ENCODE peak calls at places on chromosomes 3 and 15, in ten cellular contexts. M, I, H, F, T, C, N, X, W and R are unnamed samples.

GRCh38 chr3:184417619-184418327 is 37.9 kb downstream of the CHRD start:
- DNase-seq in M (peak), I (peak), H (peak), F (peak), T (peak), C (peak), N (peak), X (peak), W (peak), R (peak)

GRCh38 chr3:63470745-63471144 is 181.7 kb upstream of the SNTN start:
- DNase-seq in M (no peak), I (no peak), H (no peak), F (no peak), T (no peak), C (no peak), N (no peak), X (no peak), W (no peak), R (no peak)

GRCh38 chr3:120642368-120642948 is 39.6 kb downstream of the HGD start:
- DNase-seq in M (no peak), I (no peak), H (no peak), F (no peak), T (no peak), C (no peak), N (peak), X (peak), W (peak), R (peak)

GRCh38 chr3:48367201-48367600 is 4.8 kb upstream of the FBXW12 start:
- DNase-seq in M (no peak), I (peak), H (no peak), F (no peak), T (no peak), C (no peak), N (no peak), X (no peak), W (peak), R (no peak)

GRCh38 chr3:142586803-142587406 is 8.4 kb upstream of the ATR start:
- DNase-seq in M (peak), I (no peak), H (no peak), F (no peak), T (peak), C (peak), N (no peak), X (peak), W (peak), R (no peak)

GRCh38 chr3:43178891-43179366 is 73.0 kb upstream of the POMGNT2 start:
- DNase-seq in M (no peak), I (no peak), H (no peak), F (no peak), T (no peak), C (no peak), N (no peak), X (peak), W (peak), R (no peak)

GRCh38 chr15:93566777-93567176 is 477.8 kb upstream of the RGMA start:
- DNase-seq in M (no peak), I (no peak), H (no peak), F (no peak), T (no peak), C (no peak), N (no peak), X (peak), W (no peak), R (no peak)

GRCh38 chr15:56654216-56654615 is 79.1 kb downstream of the ZNF280D start:
- DNase-seq in M (no peak), I (no peak), H (no peak), F (no peak), T (no peak), C (no peak), N (no peak), X (no peak), W (no peak), R (no peak)

GRCh38 chr3:151795276-151795675 is 18.6 kb upstream of the AADAC start:
- DNase-seq in M (no peak), I (no peak), H (no peak), F (no peak), T (no peak), C (no peak), N (no peak), X (peak), W (peak), R (no peak)

GRCh38 chr3:60979861-60980739 is 271.2 kb downstream of the FHIT start:
- DNase-seq in M (no peak), I (no peak), H (no peak), F (no peak), T (no peak), C (no peak), N (no peak), X (peak), W (peak), R (no peak)

GRCh38 chr3:37519236-37519635 is 342.4 kb upstream of the CTDSPL start:
- DNase-seq in M (no peak), I (no peak), H (no peak), F (no peak), T (no peak), C (no peak), N (no peak), X (no peak), W (no peak), R (no peak)

GRCh38 chr3:64645236-64645635 is 42.6 kb downstream of the ADAMTS9 start:
- DNase-seq in M (no peak), I (no peak), H (no peak), F (no peak), T (no peak), C (no peak), N (no peak), X (peak), W (peak), R (no peak)

GRCh38 chr3:138649134-138649533 is 40.6 kb downstream of the FAIM start:
- DNase-seq in M (no peak), I (no peak), H (no peak), F (no peak), T (no peak), C (no peak), N (no peak), X (no peak), W (no peak), R (no peak)

GRCh38 chr15:90086868-90087268 is 15.4 kb downstream of the IDH2 start:
- DNase-seq in M (peak), I (no peak), H (no peak), F (peak), T (peak), C (no peak), N (peak), X (peak), W (peak), R (no peak)

GRCh38 chr3:16828815-16829214 is 55.9 kb upstream of the PLCL2 start:
- DNase-seq in M (peak), I (no peak), H (no peak), F (no peak), T (peak), C (no peak), N (peak), X (peak), W (peak), R (peak)

GRCh38 chr3:4751057-4752051 is 227.9 kb upstream of the BHLHE40 start:
- DNase-seq in M (peak), I (no peak), H (peak), F (no peak), T (no peak), C (no peak), N (no peak), X (peak), W (peak), R (no peak)

GRCh38 chr3:101170047-101170771 is 150.2 kb downstream of the IMPG2 start:
- DNase-seq in M (no peak), I (no peak), H (no peak), F (no peak), T (no peak), C (no peak), N (no peak), X (no peak), W (no peak), R (no peak)

GRCh38 chr15:66563566-66564110 is 2.2 kb downstream of the LCTL start:
- DNase-seq in M (no peak), I (no peak), H (no peak), F (no peak), T (no peak), C (no peak), N (no peak), X (no peak), W (no peak), R (no peak)

GRCh38 chr3:23885210-23885609 is 31.6 kb downstream of the NKIRAS1 start:
- DNase-seq in M (no peak), I (no peak), H (no peak), F (no peak), T (no peak), C (no peak), N (no peak), X (no peak), W (no peak), R (no peak)

GRCh38 chr3:187841552-187841951 is 96.3 kb upstream of the BCL6 start:
- DNase-seq in M (peak), I (no peak), H (no peak), F (no peak), T (no peak), C (peak), N (no peak), X (peak), W (no peak), R (no peak)

GRCh38 chr15:74179101-74179841 is 5.8 kb downstream of the ISLR start:
- DNase-seq in M (no peak), I (peak), H (peak), F (no peak), T (no peak), C (peak), N (no peak), X (peak), W (peak), R (no peak)